ENCODE peak calls at places on chromosomes 7 and 10, in nine cellular contexts. One of them, this sample, is unnamed.

GRCh38 chr7:101373812-101374612 is 11.3 kb downstream of the COL26A1 start:
- DNase-seq in tibial artery: no peak
- DNase-seq in fibroblast of mammary gland: no peak
- DNase-seq in HFFc6: peak; percentile 10
- DNase-seq in GM12865: no peak
- DNase-seq in epithelial cell of esophagus: no peak
- DNase-seq in cardiac muscle cell: no peak
- DNase-seq in pancreas: no peak
- DNase-seq in body of pancreas: no peak
- DNase-seq in this sample: no peak

GRCh38 chr10:5400843-5401242 is 3.8 kb downstream of the TUBAL3 start:
- DNase-seq in body of pancreas: no peak
- DNase-seq in epithelial cell of esophagus: no peak
- DNase-seq in HFFc6: no peak
- DNase-seq in GM12865: no peak
- DNase-seq in fibroblast of mammary gland: no peak
- DNase-seq in cardiac muscle cell: no peak
- DNase-seq in tibial artery: no peak
- DNase-seq in pancreas: no peak
- DNase-seq in this sample: no peak

GRCh38 chr7:112726076-112726475 is 64.1 kb downstream of the TMEM168 start:
- DNase-seq in tibial artery: no peak
- DNase-seq in epithelial cell of esophagus: no peak
- DNase-seq in GM12865: no peak
- DNase-seq in pancreas: peak; percentile 40
- DNase-seq in body of pancreas: peak; percentile 77
- DNase-seq in cardiac muscle cell: no peak
- DNase-seq in HFFc6: no peak
- DNase-seq in fibroblast of mammary gland: no peak
- DNase-seq in this sample: no peak

GRCh38 chr7:99090811-99091582 is 52.9 kb downstream of the SMURF1 start:
- DNase-seq in fibroblast of mammary gland: peak; percentile 31
- DNase-seq in GM12865: no peak
- DNase-seq in epithelial cell of esophagus: peak; percentile 55
- DNase-seq in tibial artery: no peak
- DNase-seq in cardiac muscle cell: peak; percentile 42
- DNase-seq in pancreas: no peak
- DNase-seq in HFFc6: peak; percentile 37
- DNase-seq in body of pancreas: no peak
- DNase-seq in this sample: no peak

GRCh38 chr7:100897111-100897608 is 1.5 kb upstream of the ACHE start:
- DNase-seq in pancreas: peak; percentile 70
- DNase-seq in tibial artery: no peak
- DNase-seq in cardiac muscle cell: peak; percentile 56
- DNase-seq in body of pancreas: peak; percentile 54
- DNase-seq in epithelial cell of esophagus: peak; percentile 27
- DNase-seq in fibroblast of mammary gland: no peak
- DNase-seq in HFFc6: no peak
- DNase-seq in GM12865: no peak
- DNase-seq in this sample: peak; percentile 65

GRCh38 chr10:37754538-37755323 is 102.7 kb downstream of the ZNF248 start:
- DNase-seq in fibroblast of mammary gland: peak; percentile 6
- DNase-seq in tibial artery: no peak
- DNase-seq in pancreas: no peak
- DNase-seq in epithelial cell of esophagus: peak; percentile 50
- DNase-seq in cardiac muscle cell: no peak
- DNase-seq in GM12865: peak; percentile 29
- DNase-seq in body of pancreas: peak; percentile 28
- DNase-seq in HFFc6: peak; percentile 4
- DNase-seq in this sample: no peak

GRCh38 chr10:113073549-113074189 is 123.6 kb downstream of the TCF7L2 start:
- DNase-seq in GM12865: no peak
- DNase-seq in fibroblast of mammary gland: peak; percentile 97
- DNase-seq in HFFc6: peak; percentile 90
- DNase-seq in pancreas: peak; percentile 35
- DNase-seq in cardiac muscle cell: no peak
- DNase-seq in body of pancreas: peak; percentile 25
- DNase-seq in tibial artery: peak; percentile 85
- DNase-seq in epithelial cell of esophagus: peak; percentile 94
- DNase-seq in this sample: no peak

GRCh38 chr10:88728107-88728763 is 22.2 kb downstream of the LIPK start:
- DNase-seq in tibial artery: no peak
- DNase-seq in body of pancreas: no peak
- DNase-seq in fibroblast of mammary gland: peak; percentile 36
- DNase-seq in HFFc6: no peak
- DNase-seq in pancreas: no peak
- DNase-seq in epithelial cell of esophagus: peak; percentile 22
- DNase-seq in cardiac muscle cell: no peak
- DNase-seq in GM12865: peak; percentile 49
- DNase-seq in this sample: peak; percentile 6

GRCh38 chr7:81929386-81929785 is 159.5 kb upstream of the HGF start:
- DNase-seq in body of pancreas: no peak
- DNase-seq in pancreas: no peak
- DNase-seq in fibroblast of mammary gland: peak; percentile 36
- DNase-seq in HFFc6: peak; percentile 28
- DNase-seq in cardiac muscle cell: no peak
- DNase-seq in GM12865: no peak
- DNase-seq in tibial artery: no peak
- DNase-seq in epithelial cell of esophagus: no peak
- DNase-seq in this sample: no peak

GRCh38 chr7:90312745-90313144 is 8.4 kb downstream of the FAM237B start:
- DNase-seq in pancreas: no peak
- DNase-seq in fibroblast of mammary gland: peak; percentile 30
- DNase-seq in GM12865: peak; percentile 18
- DNase-seq in epithelial cell of esophagus: peak; percentile 43
- DNase-seq in cardiac muscle cell: no peak
- DNase-seq in tibial artery: no peak
- DNase-seq in body of pancreas: no peak
- DNase-seq in HFFc6: no peak
- DNase-seq in this sample: no peak

GRCh38 chr10:109956454-109957091 is 33.3 kb upstream of the XPNPEP1 start:
- DNase-seq in tibial artery: no peak
- DNase-seq in GM12865: peak; percentile 85
- DNase-seq in HFFc6: peak; percentile 51
- DNase-seq in body of pancreas: peak; percentile 35
- DNase-seq in epithelial cell of esophagus: peak; percentile 44
- DNase-seq in pancreas: no peak
- DNase-seq in cardiac muscle cell: peak; percentile 30
- DNase-seq in fibroblast of mammary gland: peak; percentile 74
- DNase-seq in this sample: peak; percentile 15

GRCh38 chr7:1543826-1544177 is 12.2 kb downstream of the TMEM184A start:
- DNase-seq in cardiac muscle cell: no peak
- DNase-seq in epithelial cell of esophagus: peak; percentile 67
- DNase-seq in body of pancreas: no peak
- DNase-seq in fibroblast of mammary gland: no peak
- DNase-seq in tibial artery: no peak
- DNase-seq in HFFc6: no peak
- DNase-seq in GM12865: no peak
- DNase-seq in pancreas: no peak
- DNase-seq in this sample: no peak

GRCh38 chr10:119396008-119396708 is 146.4 kb downstream of the RGS10 start:
- DNase-seq in GM12865: peak; percentile 38
- DNase-seq in pancreas: no peak
- DNase-seq in body of pancreas: no peak
- DNase-seq in epithelial cell of esophagus: no peak
- DNase-seq in cardiac muscle cell: no peak
- DNase-seq in HFFc6: no peak
- DNase-seq in tibial artery: no peak
- DNase-seq in fibroblast of mammary gland: no peak
- DNase-seq in this sample: no peak

DNA sequence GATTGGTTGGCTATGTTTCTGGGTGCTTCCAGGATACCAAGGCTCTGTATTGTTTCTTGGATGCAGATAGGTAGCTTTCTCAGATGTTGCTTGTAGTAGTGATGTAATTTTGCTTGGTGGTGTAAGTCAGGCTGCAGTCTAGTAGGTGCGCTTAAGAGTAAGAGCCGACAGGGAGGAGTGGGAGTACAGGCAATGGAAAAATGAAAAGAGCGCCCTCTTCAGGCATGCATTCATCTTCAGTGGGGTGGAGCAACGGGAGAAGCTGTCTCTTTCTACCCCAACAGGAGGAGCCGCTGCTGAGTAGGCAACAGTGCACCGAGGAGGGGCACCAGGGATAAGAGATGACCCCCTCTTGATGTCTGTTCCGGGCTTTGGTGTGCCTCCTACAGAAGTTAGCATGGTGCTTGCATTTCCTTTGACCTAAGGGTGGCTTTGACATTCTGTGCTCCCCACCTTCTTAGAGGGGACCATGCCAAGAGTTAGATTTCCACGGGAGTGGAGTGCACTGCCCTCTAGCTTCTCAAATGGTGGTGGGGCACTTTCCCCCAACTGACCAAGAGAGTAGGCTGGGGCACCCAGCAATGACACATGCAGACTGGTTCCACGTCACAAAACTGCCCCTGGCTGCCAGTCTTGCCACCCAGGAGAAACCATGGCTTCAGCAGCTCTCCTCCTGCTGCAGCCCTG is 56.1 kb downstream of the ZNF783 start:
- DNase-seq in body of pancreas: no peak
- DNase-seq in tibial artery: no peak
- DNase-seq in cardiac muscle cell: no peak
- DNase-seq in epithelial cell of esophagus: no peak
- DNase-seq in HFFc6: no peak
- DNase-seq in pancreas: no peak
- DNase-seq in GM12865: no peak
- DNase-seq in fibroblast of mammary gland: no peak
- DNase-seq in this sample: no peak
- TF ChIP-seq CTCF in body of pancreas: no peak
- TF ChIP-seq CTCF in tibial artery: no peak
- TF ChIP-seq CTCF in cardiac muscle cell: no peak
- TF ChIP-seq CTCF in epithelial cell of esophagus: no peak
- TF ChIP-seq CTCF in HFFc6: peak; percentile 46
- TF ChIP-seq CTCF in pancreas: no peak
- TF ChIP-seq CTCF in GM12865: no peak
- TF ChIP-seq CTCF in fibroblast of mammary gland: peak; percentile 13
- TF ChIP-seq CTCF in this sample: no peak

DNA sequence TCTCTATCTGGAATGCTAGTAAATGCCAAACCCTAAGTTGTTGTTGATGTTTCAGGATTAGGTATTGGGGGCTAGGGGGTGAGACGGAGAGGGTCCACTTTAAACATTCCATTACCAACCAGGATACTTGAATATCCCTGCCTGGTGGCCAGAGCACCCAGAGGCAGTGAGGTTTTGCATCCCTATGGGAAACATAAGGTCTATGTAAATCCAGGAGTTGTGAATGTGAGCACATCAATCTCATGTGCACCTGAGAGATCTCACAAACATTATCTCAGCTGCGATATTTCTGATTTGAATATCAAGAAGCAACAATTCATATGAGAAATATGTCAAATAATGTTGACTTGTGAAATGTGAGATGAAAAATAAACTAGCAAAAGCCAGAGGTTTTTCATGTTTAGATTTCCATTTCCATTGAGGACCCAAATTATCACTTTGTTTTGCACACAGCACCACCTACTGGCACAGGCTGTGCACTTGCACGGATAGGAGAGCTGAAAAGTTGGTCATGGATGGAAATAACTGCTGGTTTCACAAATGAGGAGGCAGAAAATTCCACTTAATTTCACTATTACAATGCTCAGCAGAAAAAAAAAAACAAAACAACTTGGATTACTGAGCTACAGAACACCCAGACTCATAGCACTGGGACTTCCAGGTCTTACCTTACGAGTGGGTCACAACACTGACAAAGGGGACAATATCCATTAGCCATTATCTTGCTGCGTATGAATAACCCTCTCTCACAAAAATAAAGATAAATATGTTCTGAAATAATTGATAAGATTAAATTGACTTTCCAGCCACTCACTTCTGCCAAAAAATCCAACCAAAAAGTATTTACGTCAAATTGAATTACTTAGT is 129.0 kb downstream of the PKD1L1 start:
- DNase-seq in pancreas: peak; percentile 59
- DNase-seq in body of pancreas: peak; percentile 72
- DNase-seq in fibroblast of mammary gland: peak; percentile 80
- DNase-seq in cardiac muscle cell: peak; percentile 70
- DNase-seq in HFFc6: peak; percentile 71
- DNase-seq in GM12865: peak; percentile 65
- DNase-seq in epithelial cell of esophagus: peak; percentile 68
- DNase-seq in tibial artery: peak; percentile 79
- DNase-seq in this sample: peak; percentile 79
- TF ChIP-seq CTCF in pancreas: peak; percentile 87
- TF ChIP-seq CTCF in body of pancreas: peak; percentile 93
- TF ChIP-seq CTCF in fibroblast of mammary gland: peak; percentile 98
- TF ChIP-seq CTCF in cardiac muscle cell: peak; percentile 98
- TF ChIP-seq CTCF in HFFc6: peak; percentile 98
- TF ChIP-seq CTCF in GM12865: peak; percentile 89
- TF ChIP-seq CTCF in epithelial cell of esophagus: peak; percentile 99
- TF ChIP-seq CTCF in tibial artery: peak; percentile 91
- TF ChIP-seq CTCF in this sample: peak; percentile 99

DNA sequence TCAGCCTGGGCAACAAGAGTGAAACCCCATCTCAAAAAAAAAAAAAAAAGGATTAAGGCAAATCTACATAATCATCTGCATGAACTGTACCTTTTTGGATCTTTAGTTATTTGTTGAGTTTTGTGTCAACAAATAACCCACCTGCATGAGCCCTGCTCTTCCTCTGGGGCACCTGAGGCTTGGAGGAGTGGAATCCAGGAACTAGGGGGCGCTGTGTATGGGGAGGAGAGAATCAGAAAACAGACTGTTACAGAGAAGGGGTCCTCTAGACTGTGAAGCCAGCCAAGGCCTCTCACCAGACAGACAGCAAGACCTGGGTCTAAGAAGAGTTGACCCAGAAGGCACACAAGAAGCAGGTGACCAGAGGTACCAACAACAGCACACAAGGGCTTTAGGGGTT is 682.8 kb upstream of the NRP1 start:
- DNase-seq in HFFc6: no peak
- DNase-seq in cardiac muscle cell: no peak
- DNase-seq in body of pancreas: no peak
- DNase-seq in epithelial cell of esophagus: no peak
- DNase-seq in fibroblast of mammary gland: no peak
- DNase-seq in pancreas: no peak
- DNase-seq in tibial artery: no peak
- DNase-seq in GM12865: no peak
- DNase-seq in this sample: no peak
- TF ChIP-seq CTCF in HFFc6: peak; percentile 41
- TF ChIP-seq CTCF in cardiac muscle cell: no peak
- TF ChIP-seq CTCF in body of pancreas: no peak
- TF ChIP-seq CTCF in epithelial cell of esophagus: peak; percentile 7
- TF ChIP-seq CTCF in fibroblast of mammary gland: no peak
- TF ChIP-seq CTCF in pancreas: no peak
- TF ChIP-seq CTCF in tibial artery: no peak
- TF ChIP-seq CTCF in GM12865: no peak
- TF ChIP-seq CTCF in this sample: peak; percentile 17

DNA sequence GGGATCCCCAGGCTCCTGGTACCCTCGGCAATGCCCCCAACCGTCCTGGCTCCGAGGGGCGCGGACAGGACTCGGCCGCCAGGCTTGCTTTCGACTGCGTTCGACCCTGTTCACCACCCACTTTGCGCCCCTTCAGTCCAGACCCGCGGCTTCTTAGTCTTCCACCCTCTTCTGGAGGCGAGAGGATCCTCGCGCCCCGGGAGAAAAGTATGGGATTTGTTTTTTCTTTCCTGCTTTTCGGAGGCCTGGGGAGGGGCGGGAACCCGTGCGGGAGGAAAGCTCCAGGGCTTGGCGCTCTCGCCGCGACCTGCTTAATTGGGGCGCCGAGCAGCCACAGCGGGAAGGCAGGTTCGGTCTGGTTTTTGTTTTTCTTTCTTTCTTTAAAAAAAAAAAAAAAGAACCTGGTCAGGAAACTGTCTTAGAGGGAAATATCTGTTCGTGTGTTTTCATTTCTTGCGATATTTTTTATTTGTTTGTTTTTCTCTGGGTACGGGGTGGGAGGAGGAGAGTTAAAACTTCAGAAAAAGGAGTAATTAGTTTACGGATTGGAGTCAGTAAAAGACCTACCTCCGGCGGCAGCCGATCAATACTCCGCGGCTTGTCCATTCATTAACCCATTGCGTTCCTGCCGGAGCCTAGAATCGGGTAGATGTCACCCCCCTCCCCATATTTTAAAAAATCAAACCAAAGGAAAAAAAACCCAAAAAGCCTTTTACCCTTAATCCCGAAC is 1.6 kb downstream of the EMX2 start:
- DNase-seq in pancreas: no peak
- DNase-seq in tibial artery: no peak
- DNase-seq in body of pancreas: no peak
- DNase-seq in fibroblast of mammary gland: no peak
- DNase-seq in epithelial cell of esophagus: no peak
- DNase-seq in GM12865: no peak
- DNase-seq in HFFc6: no peak
- DNase-seq in cardiac muscle cell: no peak
- DNase-seq in this sample: no peak
- TF ChIP-seq CTCF in pancreas: no peak
- TF ChIP-seq CTCF in tibial artery: no peak
- TF ChIP-seq CTCF in body of pancreas: no peak
- TF ChIP-seq CTCF in fibroblast of mammary gland: no peak
- TF ChIP-seq CTCF in epithelial cell of esophagus: no peak
- TF ChIP-seq CTCF in GM12865: no peak
- TF ChIP-seq CTCF in HFFc6: no peak
- TF ChIP-seq CTCF in cardiac muscle cell: no peak
- TF ChIP-seq CTCF in this sample: no peak

This sample was measured in neural crest cell.